ENCODE peak calls at places on chromosomes 16 and 17, in seven cellular contexts. E is HCT116, Z is H1, D is K562, Y is SK-N-SH, A is GM12878, S is HepG2. W is an unnamed sample.

GRCh38 chr17:7242717-7243576 is 698 bp upstream of the GABARAP start:
- DNase-seq in E (peak; percentile 95), Z (no peak), D (peak; percentile 95), Y (peak; percentile 94), A (peak; percentile 81), S (peak; percentile 92), W (peak; percentile 87)

GRCh38 chr17:48603959-48604769 is 622 bp downstream of the HOXB6 start:
- DNase-seq in E (peak; percentile 69), Z (no peak), D (peak; percentile 59), Y (no peak), A (no peak), S (no peak), W (no peak)

GRCh38 chr17:57489321-57489720 is 233.0 kb downstream of the MSI2 start:
- DNase-seq in E (no peak), Z (no peak), D (no peak), Y (no peak), A (no peak), S (no peak), W (no peak)

GRCh38 chr16:19589771-19590302 is 34.3 kb downstream of the VPS35L start:
- DNase-seq in E (no peak), Z (no peak), D (no peak), Y (no peak), A (no peak), S (peak; percentile 21), W (no peak)

GRCh38 chr16:77775911-77776909 is 12.2 kb upstream of the VAT1L start:
- DNase-seq in E (no peak), Z (no peak), D (no peak), Y (no peak), A (no peak), S (peak; percentile 39), W (no peak)

GRCh38 chr16:85334718-85335583 is 222.7 kb upstream of the CIBAR2 start:
- DNase-seq in E (no peak), Z (no peak), D (peak; percentile 95), Y (peak; percentile 64), A (no peak), S (peak; percentile 23), W (peak; percentile 76)

GRCh38 chr17:77475012-77475976 is 334.5 kb downstream of the SEC14L1 start:
- DNase-seq in E (no peak), Z (no peak), D (no peak), Y (no peak), A (no peak), S (no peak), W (no peak)

GRCh38 chr16:30740364-30741251 is 7.6 kb upstream of the PHKG2 start:
- DNase-seq in E (peak; percentile 87), Z (no peak), D (peak; percentile 74), Y (no peak), A (no peak), S (no peak), W (no peak)

GRCh38 chr17:48646183-48647102 is 20.3 kb upstream of the HOXB9 start:
- DNase-seq in E (peak; percentile 53), Z (no peak), D (peak; percentile 66), Y (peak; percentile 23), A (no peak), S (no peak), W (no peak)

GRCh38 chr17:79353548-79353947 is 257.3 kb downstream of the RBFOX3 start:
- DNase-seq in E (no peak), Z (no peak), D (no peak), Y (no peak), A (no peak), S (no peak), W (no peak)

GRCh38 chr17:2034806-2035548 is 5.0 kb downstream of the DPH1 start:
- DNase-seq in E (no peak), Z (no peak), D (no peak), Y (no peak), A (no peak), S (no peak), W (no peak)

GRCh38 chr16:62036101-62036806 is at the start of gene CDH8:
- DNase-seq in E (no peak), Z (no peak), D (no peak), Y (peak; percentile 22), A (no peak), S (no peak), W (peak; percentile 49)

GRCh38 chr16:27424772-27425498 is 23.0 kb downstream of the IL21R start:
- DNase-seq in E (no peak), Z (no peak), D (no peak), Y (no peak), A (no peak), S (no peak), W (no peak)

GRCh38 chr17:80772906-80773242 is 218.8 kb upstream of the CHMP6 start:
- DNase-seq in E (no peak), Z (no peak), D (no peak), Y (no peak), A (no peak), S (no peak), W (no peak)

GRCh38 chr17:68518063-68518815 is 6.0 kb downstream of the PRKAR1A start:
- DNase-seq in E (no peak), Z (no peak), D (no peak), Y (no peak), A (no peak), S (no peak), W (no peak)

GRCh38 chr17:4719684-4720221 is 9.3 kb downstream of the ARRB2 start:
- DNase-seq in E (no peak), Z (no peak), D (no peak), Y (no peak), A (no peak), S (no peak), W (no peak)

GRCh38 chr16:22624038-22624656 is 113.5 kb downstream of the NPIPB5 start:
- DNase-seq in E (no peak), Z (no peak), D (no peak), Y (peak; percentile 62), A (no peak), S (no peak), W (no peak)

GRCh38 chr16:87713469-87714229 is 52.1 kb downstream of the KLHDC4 start:
- DNase-seq in E (no peak), Z (no peak), D (no peak), Y (no peak), A (no peak), S (no peak), W (no peak)

GRCh38 chr17:77404812-77405581 is 264.2 kb downstream of the SEC14L1 start:
- DNase-seq in E (no peak), Z (no peak), D (no peak), Y (no peak), A (peak; percentile 60), S (no peak), W (no peak)

GRCh38 chr17:69607162-69607834 is 192.8 kb downstream of the MAP2K6 start:
- DNase-seq in E (peak; percentile 57), Z (peak; percentile 25), D (peak; percentile 36), Y (peak; percentile 62), A (peak; percentile 45), S (peak; percentile 68), W (peak; percentile 47)

GRCh38 chr17:43068570-43069367 is 43.7 kb downstream of the RND2 start:
- DNase-seq in E (no peak), Z (no peak), D (no peak), Y (no peak), A (no peak), S (peak; percentile 90), W (no peak)

GRCh38 chr16:66507731-66508239 is 42.1 kb downstream of the TK2 start:
- DNase-seq in E (no peak), Z (no peak), D (no peak), Y (no peak), A (no peak), S (no peak), W (no peak)

GRCh38 chr17:17029938-17030337 is 12.3 kb upstream of the MPRIP start:
- DNase-seq in E (no peak), Z (no peak), D (no peak), Y (peak; percentile 40), A (no peak), S (no peak), W (no peak)

GRCh38 chr17:41775394-41776226 is 10.9 kb downstream of the JUP start:
- DNase-seq in E (no peak), Z (no peak), D (no peak), Y (no peak), A (no peak), S (no peak), W (no peak)

GRCh38 chr16:1519831-1520230 is 13.6 kb upstream of the TMEM204 start:
- DNase-seq in E (no peak), Z (no peak), D (no peak), Y (no peak), A (no peak), S (no peak), W (no peak)

GRCh38 chr17:37698856-37699255 is 46.0 kb downstream of the HNF1B start:
- DNase-seq in E (no peak), Z (no peak), D (no peak), Y (no peak), A (no peak), S (no peak), W (no peak)

GRCh38 chr17:14797021-14797420 is 468.1 kb downstream of the PMP22 start:
- DNase-seq in E (no peak), Z (no peak), D (no peak), Y (no peak), A (no peak), S (no peak), W (no peak)

GRCh38 chr16:2835638-2836493 is 5.8 kb downstream of the ZG16B start:
- DNase-seq in E (peak; percentile 96), Z (peak; percentile 72), D (no peak), Y (no peak), A (no peak), S (peak; percentile 72), W (peak; percentile 87)
- TF ChIP-seq YY1 in E (no peak), Z (no peak), D (no peak), Y (no peak), A (no peak), S (no peak), W (no peak)

DNA sequence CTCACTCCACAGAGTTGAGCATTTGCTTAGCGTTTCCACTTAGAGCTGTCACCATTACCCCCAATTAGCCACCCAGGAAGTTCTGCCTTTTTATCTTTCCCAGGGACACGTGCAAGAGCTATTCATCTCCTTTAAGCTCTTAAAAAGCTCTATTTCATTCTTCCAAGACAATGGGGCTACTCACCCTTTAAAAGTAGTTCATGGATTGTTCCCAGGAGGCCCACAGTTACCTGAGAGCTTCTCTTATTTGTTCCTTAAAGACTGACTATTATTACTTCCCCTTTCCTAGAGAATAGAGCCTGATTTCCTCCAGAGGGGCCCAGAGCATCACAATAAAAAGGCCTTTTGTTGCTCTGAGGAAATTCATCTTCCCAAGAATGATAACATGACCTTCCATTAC is 126.8 kb downstream of the CACNG3 start:
- DNase-seq in E (no peak), Z (peak; percentile 31), D (no peak), Y (no peak), A (no peak), S (no peak), W (peak; percentile 18)
- H3K9me3 ChIP-seq in E (no peaks in the 10 kb centered on the region), Z (peaks cover 9% of the 10 kb centered on the region), D (no peaks in the 10 kb centered on the region), Y (no peaks in the 10 kb centered on the region), A (peaks cover 6% of the 10 kb centered on the region), S (peaks cover 45% of the 10 kb centered on the region), W (peaks cover 48% of the 10 kb centered on the region)

GRCh38 chr16:50984688-50985087 is 166.4 kb downstream of the SALL1 start:
- DNase-seq in E (no peak), Z (no peak), D (no peak), Y (no peak), A (no peak), S (no peak), W (no peak)
- H3K9ac ChIP-seq in E (no peak overlapping the region), Z (no peak overlapping the region), D (no peak overlapping the region), Y (no peak overlapping the region), A (no peak overlapping the region), S (no peak overlapping the region), W (no peak overlapping the region)

DNA sequence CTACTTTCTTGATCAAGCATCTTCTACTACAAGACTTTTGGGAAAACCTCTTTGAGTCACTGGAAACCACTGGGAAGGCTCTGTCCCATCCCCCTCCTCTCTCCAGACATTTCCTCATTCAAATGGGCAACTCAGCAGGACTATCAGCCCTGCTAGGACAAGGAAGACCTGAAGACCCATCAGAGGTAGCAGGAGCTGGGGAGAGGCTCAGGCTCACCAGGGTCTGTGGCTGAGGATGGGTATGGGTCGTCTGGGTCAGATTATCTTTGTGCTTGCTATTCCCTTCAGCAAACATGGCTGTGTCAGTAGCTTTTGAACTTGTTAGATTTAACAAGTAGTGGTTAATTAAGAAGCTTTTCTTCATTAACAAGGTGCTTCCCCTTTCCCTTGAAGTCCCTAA is 15.0 kb upstream of the NF1 start:
- DNase-seq in E (no peak), Z (no peak), D (no peak), Y (no peak), A (no peak), S (no peak), W (no peak)
- TF ChIP-seq YY1 in E (no peak), Z (no peak), D (no peak), Y (no peak), A (no peak), S (no peak), W (no peak)